ENCODE peak calls at places on chromosomes 5 and 9, in six cellular contexts. G is sigmoid colon, S is brain microvascular endothelial cell, C is skeletal muscle cell, V is lower leg skin, F is cardiac muscle cell. Q is an unnamed sample.

GRCh38 chr5:139419226-139419625 is 15.3 kb upstream of the SPATA24 start:
- DNase-seq in G (no peak), S (no peak), C (no peak), V (no peak), F (no peak), Q (no peak)

GRCh38 chr9:90899287-90899686 is 97.7 kb downstream of the SYK start:
- DNase-seq in G (no peak), S (no peak), C (no peak), V (no peak), F (no peak), Q (no peak)

GRCh38 chr9:68844623-68845612 is 139.9 kb downstream of the PIP5K1B start:
- DNase-seq in G (no peak), S (peak), C (no peak), V (no peak), F (peak), Q (no peak)

GRCh38 chr9:8012986-8013385 is 213.4 kb upstream of the DMAC1 start:
- DNase-seq in G (no peak), S (no peak), C (no peak), V (no peak), F (no peak), Q (no peak)

GRCh38 chr5:135332519-135333150 is 66.4 kb downstream of the MACROH2A1 start:
- DNase-seq in G (no peak), S (peak), C (no peak), V (no peak), F (peak), Q (no peak)

GRCh38 chr5:50406874-50407273 is 34.2 kb downstream of the EMB start:
- DNase-seq in G (no peak), S (no peak), C (no peak), V (no peak), F (no peak), Q (no peak)

GRCh38 chr5:148684528-148684927 is 30.2 kb upstream of the HTR4 start:
- DNase-seq in G (no peak), S (no peak), C (no peak), V (no peak), F (peak), Q (no peak)

GRCh38 chr9:113742471-113742870 is 133.6 kb upstream of the ZNF618 start:
- DNase-seq in G (no peak), S (no peak), C (no peak), V (no peak), F (no peak), Q (no peak)

GRCh38 chr9:116333254-116333653 is 179.7 kb downstream of the PAPPA start:
- DNase-seq in G (no peak), S (no peak), C (no peak), V (no peak), F (no peak), Q (no peak)

GRCh38 chr5:15522141-15522540 is 22.2 kb downstream of the FBXL7 start:
- DNase-seq in G (no peak), S (peak), C (no peak), V (no peak), F (no peak), Q (no peak)

GRCh38 chr5:75513841-75514240 is 2.1 kb downstream of the POLK start:
- DNase-seq in G (no peak), S (no peak), C (no peak), V (no peak), F (no peak), Q (no peak)

GRCh38 chr9:34546834-34547827 is 24.3 kb upstream of the ENHO start:
- DNase-seq in G (peak), S (peak), C (peak), V (no peak), F (peak), Q (peak)

GRCh38 chr9:121138973-121139372 is 62.7 kb downstream of the RAB14 start:
- DNase-seq in G (no peak), S (no peak), C (no peak), V (no peak), F (no peak), Q (no peak)

GRCh38 chr5:136011427-136012001 is 17.3 kb upstream of the TGFBI start:
- DNase-seq in G (no peak), S (peak), C (peak), V (no peak), F (peak), Q (peak)

GRCh38 chr9:127426756-127427155 is 2.6 kb downstream of the ZNF79 start:
- DNase-seq in G (no peak), S (no peak), C (no peak), V (no peak), F (no peak), Q (no peak)

GRCh38 chr9:118222375-118222774 is 518.2 kb downstream of the TLR4 start:
- DNase-seq in G (no peak), S (no peak), C (no peak), V (no peak), F (no peak), Q (no peak)

GRCh38 chr5:177502886-177503285 is 5.5 kb upstream of the PDLIM7 start:
- DNase-seq in G (no peak), S (no peak), C (no peak), V (no peak), F (no peak), Q (no peak)

GRCh38 chr9:5871785-5872184 is 18.9 kb upstream of the MLANA start:
- DNase-seq in G (no peak), S (no peak), C (no peak), V (no peak), F (peak), Q (no peak)

GRCh38 chr5:90930756-90931431 is 372.3 kb downstream of the ADGRV1 start:
- DNase-seq in G (no peak), S (no peak), C (no peak), V (no peak), F (no peak), Q (no peak)

GRCh38 chr5:5407924-5408323 is 14.6 kb upstream of the ICE1 start:
- DNase-seq in G (no peak), S (no peak), C (no peak), V (no peak), F (no peak), Q (no peak)

GRCh38 chr9:95508242-95508967 is 8.4 kb downstream of the PTCH1 start:
- DNase-seq in G (no peak), S (no peak), C (no peak), V (no peak), F (peak), Q (no peak)

GRCh38 chr5:56409331-56410190 is 176.4 kb upstream of the ANKRD55 start:
- DNase-seq in G (no peak), S (peak), C (peak), V (peak), F (peak), Q (peak)

GRCh38 chr9:93633492-93634221 is 57.3 kb downstream of the PHF2 start:
- DNase-seq in G (peak), S (no peak), C (no peak), V (no peak), F (no peak), Q (peak)

GRCh38 chr5:180140627-180141006 is 68.4 kb downstream of the RASGEF1C start:
- DNase-seq in G (no peak), S (no peak), C (no peak), V (peak), F (no peak), Q (no peak)

GRCh38 chr9:126756876-126757415 is 47.9 kb upstream of the ZBTB43 start:
- DNase-seq in G (no peak), S (no peak), C (no peak), V (no peak), F (no peak), Q (no peak)

GRCh38 chr5:64165500-64166200 is at the start of gene RNF180:
- DNase-seq in G (peak), S (peak), C (peak), V (no peak), F (peak), Q (no peak)

GRCh38 chr5:81817980-81818379 is 67.1 kb upstream of the SSBP2 start:
- DNase-seq in G (no peak), S (no peak), C (no peak), V (no peak), F (no peak), Q (no peak)

GRCh38 chr5:6766558-6767191 is 53.4 kb downstream of the TENT4A start:
- DNase-seq in G (peak), S (peak), C (peak), V (peak), F (peak), Q (peak)

GRCh38 chr9:15160673-15161072 is 146.3 kb downstream of the TTC39B start:
- DNase-seq in G (no peak), S (no peak), C (no peak), V (no peak), F (no peak), Q (no peak)

GRCh38 chr9:113879906-113880305 is 3.8 kb downstream of the ZNF618 start:
- DNase-seq in G (no peak), S (peak), C (peak), V (no peak), F (peak), Q (no peak)

GRCh38 chr5:55675119-55675518 is 37.0 kb downstream of the SLC38A9 start:
- DNase-seq in G (no peak), S (no peak), C (no peak), V (no peak), F (peak), Q (no peak)

GRCh38 chr9:74920944-74921626 is 31.6 kb downstream of the C9orf40 start:
- DNase-seq in G (no peak), S (no peak), C (no peak), V (no peak), F (no peak), Q (no peak)

GRCh38 chr9:136720251-136720886 is 8.0 kb downstream of the DIPK1B start:
- DNase-seq in G (peak), S (no peak), C (no peak), V (no peak), F (peak), Q (no peak)
- H3K4me3 ChIP-seq in G (no peak), S (no peak), C (no peak), V (no peak), F (no peak), Q (no peak)

GRCh38 chr9:99720455-99721050 is 101.1 kb upstream of the NR4A3 start:
- DNase-seq in G (no peak), S (no peak), C (no peak), V (no peak), F (peak), Q (no peak)
- H3K4me3 ChIP-seq in G (peak), S (no peak), C (no peak), V (no peak), F (no peak), Q (no peak)

GRCh38 chr9:72306771-72307170 is 58.2 kb downstream of the ZFAND5 start:
- DNase-seq in G (no peak), S (no peak), C (no peak), V (no peak), F (no peak), Q (no peak)

GRCh38 chr9:72300884-72301283 is 64.1 kb downstream of the ZFAND5 start:
- DNase-seq in G (no peak), S (no peak), C (no peak), V (no peak), F (no peak), Q (no peak)

GRCh38 chr9:72309366-72310133 is 55.5 kb downstream of the ZFAND5 start:
- DNase-seq in G (no peak), S (no peak), C (no peak), V (no peak), F (no peak), Q (no peak)

GRCh38 chr9:72304538-72304937 is 60.5 kb downstream of the ZFAND5 start:
- DNase-seq in G (no peak), S (no peak), C (no peak), V (no peak), F (no peak), Q (no peak)

GRCh38 chr9:72305102-72305546 is 59.9 kb downstream of the ZFAND5 start:
- DNase-seq in G (peak), S (peak), C (no peak), V (peak), F (peak), Q (no peak)
- H3K4me3 ChIP-seq in G (peak), S (peak), C (no peak), V (no peak), F (no peak), Q (no peak)

DNA sequence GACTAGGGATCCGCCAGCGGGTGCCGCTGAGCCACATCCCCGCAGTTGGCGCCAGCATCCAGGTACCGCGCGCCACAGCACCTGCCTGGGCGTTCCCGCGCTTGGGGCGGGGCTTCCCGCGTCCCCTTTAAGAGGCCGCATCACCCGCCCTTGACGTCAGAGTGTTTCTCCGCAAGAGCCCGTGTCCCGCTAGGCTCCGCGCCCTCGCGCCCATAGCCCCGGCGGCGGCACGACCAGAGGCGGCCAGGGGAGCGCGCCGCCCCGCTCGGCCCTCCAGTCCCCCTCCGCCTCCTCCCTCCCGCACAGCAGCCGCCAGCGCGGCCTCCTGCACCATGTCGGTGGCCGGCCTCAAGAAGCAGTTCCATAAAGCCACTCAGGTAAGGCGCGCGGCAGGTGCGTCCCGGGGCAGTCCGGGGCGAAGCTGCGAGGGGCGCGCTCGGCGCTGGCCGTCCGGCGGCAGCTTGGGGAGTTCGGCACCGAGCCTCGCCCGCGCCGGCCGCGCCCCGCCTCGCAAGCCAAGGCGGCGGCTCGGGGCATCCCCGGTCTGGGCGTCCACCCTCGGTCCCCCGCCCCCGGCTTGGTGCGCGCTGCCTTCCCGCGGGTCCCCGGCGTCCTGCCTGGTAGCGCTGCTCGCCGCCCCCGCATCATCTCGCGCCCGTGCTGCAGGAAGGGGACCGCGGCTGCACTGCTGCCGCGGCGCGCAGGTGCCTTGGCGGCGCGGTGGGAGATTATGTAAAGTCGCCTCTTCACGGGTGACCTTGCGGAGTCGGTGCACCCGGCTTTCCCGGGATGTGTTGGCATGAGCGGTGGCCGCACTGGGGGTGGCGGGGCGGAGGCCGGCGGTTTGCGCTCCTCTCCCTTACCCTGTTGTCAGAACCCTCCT is at the start of gene SH3GL2:
- DNase-seq in G (no peak), S (peak), C (no peak), V (no peak), F (peak), Q (no peak)
- H3K4me3 ChIP-seq in G (peak), S (peak), C (peak), V (peak), F (peak), Q (peak)

GRCh38 chr9:91954841-91955471 is 4.9 kb upstream of the ROR2 start:
- DNase-seq in G (peak), S (peak), C (peak), V (peak), F (peak), Q (peak)
- H3K4me3 ChIP-seq in G (no peak), S (peak), C (peak), V (no peak), F (no peak), Q (no peak)

GRCh38 chr9:107755267-107755666 is 265.7 kb upstream of the KLF4 start:
- DNase-seq in G (no peak), S (peak), C (no peak), V (no peak), F (peak), Q (peak)
- H3K4me3 ChIP-seq in G (no peak), S (no peak), C (no peak), V (no peak), F (no peak), Q (no peak)

GRCh38 chr9:137456061-137456863 is 2.9 kb downstream of the NSMF start:
- DNase-seq in G (no peak), S (peak), C (peak), V (no peak), F (peak), Q (peak)
- H3K4me3 ChIP-seq in G (no peak), S (no peak), C (no peak), V (no peak), F (no peak), Q (no peak)

GRCh38 chr9:98848450-98849149 is 41.1 kb downstream of the GALNT12 start:
- DNase-seq in G (peak), S (peak), C (peak), V (peak), F (peak), Q (peak)
- H3K4me3 ChIP-seq in G (peak), S (peak), C (peak), V (no peak), F (no peak), Q (peak)

GRCh38 chr5:59038169-59039002 is 455.5 kb downstream of the RAB3C start:
- DNase-seq in G (peak), S (no peak), C (no peak), V (no peak), F (peak), Q (no peak)

GRCh38 chr5:59037453-59038168 is 454.7 kb downstream of the RAB3C start:
- DNase-seq in G (no peak), S (no peak), C (no peak), V (no peak), F (peak), Q (no peak)

GRCh38 chr5:59035681-59036080 is 452.8 kb downstream of the RAB3C start:
- DNase-seq in G (no peak), S (no peak), C (no peak), V (no peak), F (no peak), Q (no peak)

GRCh38 chr5:59036274-59036961 is 453.5 kb downstream of the RAB3C start:
- DNase-seq in G (peak), S (peak), C (peak), V (peak), F (peak), Q (peak)

GRCh38 chr5:59037041-59037440 is 454.2 kb downstream of the RAB3C start:
- DNase-seq in G (no peak), S (no peak), C (no peak), V (no peak), F (peak), Q (no peak)
- H3K4me3 ChIP-seq in G (peak), S (peak), C (peak), V (no peak), F (no peak), Q (no peak)

DNA sequence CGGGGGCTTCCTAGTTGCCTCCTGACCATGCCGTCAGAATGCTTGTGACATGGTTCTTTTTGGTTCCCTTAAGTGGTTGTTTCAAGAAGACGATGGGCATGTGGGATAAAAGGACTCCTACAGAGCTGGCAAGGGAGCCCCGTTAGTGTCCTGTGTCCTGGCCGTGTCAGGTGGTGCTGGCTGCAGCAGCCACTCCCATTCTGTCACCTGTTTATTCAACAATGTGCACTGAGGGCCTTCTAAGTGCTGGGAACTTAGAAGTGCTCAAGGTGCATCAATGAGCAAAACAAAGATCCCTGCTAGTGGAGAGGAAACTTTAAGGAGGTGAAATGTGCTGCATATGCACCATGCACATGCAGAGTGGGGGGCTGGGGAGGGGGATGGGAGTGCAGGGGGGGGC is 19.6 kb downstream of the LCP2 start:
- DNase-seq in G (no peak), S (no peak), C (no peak), V (no peak), F (no peak), Q (no peak)
- H3K4me3 ChIP-seq in G (no peak), S (no peak), C (no peak), V (no peak), F (no peak), Q (no peak)

Q was measured in SJSA1.